ENCODE peak calls at places on chromosomes 3 and 15, in five cellular contexts. V, U, R, C and G are unnamed samples.

GRCh38 chr3:106332884-106333283 is 464.1 kb upstream of the CBLB start:
- DNase-seq in V (no peak), U (no peak), R (no peak), C (no peak), G (peak; percentile 64)

GRCh38 chr3:179872842-179873241 is 163.9 kb downstream of the PEX5L start:
- DNase-seq in V (no peak), U (no peak), R (no peak), C (no peak), G (no peak)

GRCh38 chr15:33086500-33087141 is 107.9 kb downstream of the FMN1 start:
- DNase-seq in V (peak; percentile 13), U (peak; percentile 17), R (peak; percentile 78), C (no peak), G (peak; percentile 51)

GRCh38 chr3:137761099-137761562 is 3.0 kb upstream of the SOX14 start:
- DNase-seq in V (no peak), U (no peak), R (no peak), C (no peak), G (no peak)

GRCh38 chr3:139355502-139355901 is 11.7 kb downstream of the MRPS22 start:
- DNase-seq in V (no peak), U (no peak), R (no peak), C (no peak), G (no peak)

GRCh38 chr3:169308654-169309325 is 354.7 kb downstream of the MECOM start:
- DNase-seq in V (no peak), U (no peak), R (no peak), C (no peak), G (no peak)

GRCh38 chr3:197953881-197954280 is 3.9 kb downstream of the RPL35A start:
- DNase-seq in V (no peak), U (no peak), R (no peak), C (no peak), G (no peak)

GRCh38 chr3:65717676-65718346 is 320.9 kb downstream of the MAGI1 start:
- DNase-seq in V (no peak), U (no peak), R (no peak), C (no peak), G (no peak)

GRCh38 chr3:104846270-104846669 is 520.4 kb upstream of the ALCAM start:
- DNase-seq in V (no peak), U (peak; percentile 95), R (no peak), C (no peak), G (no peak)

GRCh38 chr3:1007890-1008289 is 84.9 kb upstream of the CNTN6 start:
- DNase-seq in V (no peak), U (no peak), R (no peak), C (no peak), G (no peak)

GRCh38 chr15:36950371-36950770 is 150.0 kb downstream of the MEIS2 start:
- DNase-seq in V (no peak), U (no peak), R (no peak), C (no peak), G (no peak)

GRCh38 chr3:169505577-169506155 is 157.8 kb downstream of the MECOM start:
- DNase-seq in V (no peak), U (no peak), R (no peak), C (no peak), G (no peak)

GRCh38 chr3:26260073-26260623 is 362.4 kb upstream of the LRRC3B start:
- DNase-seq in V (no peak), U (no peak), R (no peak), C (no peak), G (no peak)

GRCh38 chr3:61637088-61638051 is 76.0 kb downstream of the PTPRG start:
- DNase-seq in V (peak; percentile 27), U (no peak), R (peak; percentile 98), C (no peak), G (peak; percentile 35)

GRCh38 chr3:27319304-27319703 is 49.9 kb downstream of the NEK10 start:
- DNase-seq in V (no peak), U (no peak), R (no peak), C (no peak), G (no peak)

GRCh38 chr15:83695246-83695645 is 41.3 kb downstream of the ADAMTSL3 start:
- DNase-seq in V (no peak), U (no peak), R (no peak), C (no peak), G (no peak)

GRCh38 chr15:63473999-63474809 is 30.2 kb upstream of the USP3 start:
- DNase-seq in V (peak; percentile 24), U (peak; percentile 50), R (peak; percentile 85), C (no peak), G (peak; percentile 95)

GRCh38 chr3:14549256-14549931 is 9.3 kb upstream of the GRIP2 start:
- DNase-seq in V (peak; percentile 26), U (peak; percentile 9), R (peak; percentile 10), C (no peak), G (peak; percentile 11)

GRCh38 chr3:18679226-18679625 is 254.1 kb upstream of the SATB1 start:
- DNase-seq in V (no peak), U (no peak), R (no peak), C (no peak), G (no peak)

GRCh38 chr3:71930056-71930991 is 145.4 kb upstream of the PROK2 start:
- DNase-seq in V (peak; percentile 52), U (no peak), R (no peak), C (no peak), G (peak; percentile 61)

GRCh38 chr3:72439321-72440183 is 408.7 kb downstream of the SHQ1 start:
- DNase-seq in V (no peak), U (no peak), R (no peak), C (no peak), G (peak; percentile 38)

GRCh38 chr15:76799760-76800159 is 105.4 kb downstream of the SCAPER start:
- DNase-seq in V (no peak), U (no peak), R (no peak), C (no peak), G (no peak)

GRCh38 chr3:123021388-123021787 is 6.2 kb downstream of the SEMA5B start:
- DNase-seq in V (no peak), U (no peak), R (no peak), C (no peak), G (no peak)

GRCh38 chr15:78195735-78196201 is 38.6 kb downstream of the ACSBG1 start:
- DNase-seq in V (peak; percentile 72), U (peak; percentile 53), R (peak; percentile 49), C (peak; percentile 15), G (peak; percentile 69)

GRCh38 chr3:195801251-195802183 is 10.2 kb downstream of the MUC4 start:
- DNase-seq in V (no peak), U (no peak), R (no peak), C (no peak), G (no peak)

GRCh38 chr15:79635149-79635771 is 203.1 kb downstream of the MINAR1 start:
- DNase-seq in V (no peak), U (no peak), R (no peak), C (no peak), G (no peak)

GRCh38 chr3:158269896-158270295 is 160.0 kb downstream of the RSRC1 start:
- DNase-seq in V (no peak), U (no peak), R (no peak), C (no peak), G (no peak)

GRCh38 chr3:106331636-106332035 is 462.8 kb upstream of the CBLB start:
- DNase-seq in V (no peak), U (no peak), R (no peak), C (no peak), G (no peak)

GRCh38 chr15:80639168-80639555 is 55.9 kb upstream of the ABHD17C start:
- DNase-seq in V (no peak), U (no peak), R (no peak), C (no peak), G (no peak)

GRCh38 chr3:48595526-48596121 is 495 bp upstream of the COL7A1 start:
- DNase-seq in V (no peak), U (no peak), R (no peak), C (no peak), G (no peak)

GRCh38 chr3:134754768-134755559 is 40.1 kb upstream of the EPHB1 start:
- DNase-seq in V (peak; percentile 36), U (no peak), R (peak; percentile 34), C (no peak), G (peak; percentile 42)

GRCh38 chr15:40104865-40105516 is 3.7 kb downstream of the BMF start:
- DNase-seq in V (peak; percentile 77), U (peak; percentile 89), R (peak; percentile 76), C (peak; percentile 67), G (peak; percentile 89)

GRCh38 chr3:133663569-133664313 is 2.0 kb upstream of the TOPBP1 start:
- DNase-seq in V (peak; percentile 63), U (peak; percentile 61), R (peak; percentile 75), C (no peak), G (peak; percentile 82)

GRCh38 chr3:70876154-70876553 is 563.7 kb upstream of the MDFIC2 start:
- DNase-seq in V (no peak), U (no peak), R (no peak), C (no peak), G (no peak)

GRCh38 chr3:131031660-131032059 is 5.0 kb downstream of the NEK11 start:
- DNase-seq in V (no peak), U (no peak), R (no peak), C (no peak), G (no peak)

GRCh38 chr3:108180214-108180613 is 42.0 kb downstream of the IFT57 start:
- DNase-seq in V (no peak), U (no peak), R (no peak), C (no peak), G (no peak)

GRCh38 chr15:56739964-56740640 is 6.8 kb upstream of the ZNF280D start:
- DNase-seq in V (peak; percentile 14), U (no peak), R (no peak), C (no peak), G (peak; percentile 30)

GRCh38 chr3:123048480-123049237 is 18.2 kb upstream of the PDIA5 start:
- DNase-seq in V (no peak), U (no peak), R (no peak), C (no peak), G (no peak)